ENCODE peak calls at places on chromosome 9, in four cellular contexts. J is ovary, U is right lobe of liver, G is dorsolateral prefrontal cortex. M is an unnamed sample.

GRCh38 chr9:76153372-76153771 is 240.9 kb downstream of the RFK start:
- DNase-seq in J (no peak), U (no peak), G (no peak), M (no peak)

GRCh38 chr9:122126340-122127333 is 32.9 kb downstream of the NDUFA8 start:
- DNase-seq in J (no peak), U (no peak), G (peak), M (no peak)

GRCh38 chr9:2018764-2019548 is 3.8 kb downstream of the SMARCA2 start:
- DNase-seq in J (no peak), U (no peak), G (no peak), M (no peak)

GRCh38 chr9:105385372-105385985 is 62.4 kb upstream of the FSD1L start:
- DNase-seq in J (peak), U (no peak), G (no peak), M (no peak)

GRCh38 chr9:20292002-20292401 is 330.3 kb downstream of the MLLT3 start:
- DNase-seq in J (no peak), U (no peak), G (no peak), M (no peak)

GRCh38 chr9:109254317-109254716 is 66.5 kb downstream of the EPB41L4B start:
- DNase-seq in J (no peak), U (no peak), G (no peak), M (no peak)

GRCh38 chr9:89519393-89519805 is 21.5 kb upstream of the SEMA4D start:
- DNase-seq in J (no peak), U (no peak), G (no peak), M (no peak)

GRCh38 chr9:93299418-93300174 is 115.7 kb downstream of the WNK2 start:
- DNase-seq in J (no peak), U (no peak), G (peak), M (no peak)

DNA sequence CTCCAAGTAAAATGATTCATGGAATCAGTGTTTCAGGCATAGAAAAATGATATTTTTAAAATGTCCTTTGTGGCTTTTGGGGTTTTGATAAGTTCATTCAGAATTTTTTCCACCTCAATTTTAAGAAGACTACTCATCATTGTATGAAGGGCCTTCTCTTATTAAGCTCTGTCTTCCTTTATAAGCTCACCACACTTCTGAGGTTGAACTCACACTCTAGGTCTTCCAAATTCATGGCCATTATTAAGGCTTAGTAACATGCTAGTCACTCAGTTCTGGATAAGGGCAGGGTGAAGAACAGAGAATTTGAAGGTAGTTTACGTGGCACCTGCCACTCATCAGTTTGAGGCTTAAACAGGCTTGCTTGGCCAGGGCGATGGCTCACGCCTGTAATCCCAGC is 4.2 kb downstream of the MELK start:
- DNase-seq in J (no peak), U (no peak), G (no peak), M (no peak)
- H3K4me3 ChIP-seq in J (no peak), U (no peak), G (no peak), M (no peak)

GRCh38 chr9:129383415-129384088 is 205.5 kb upstream of the IER5L start:
- DNase-seq in J (peak), U (peak), G (peak), M (peak)
- TF ChIP-seq CTCF in J (peak), U (no peak), G (no peak), M (peak)

GRCh38 chr9:129891519-129891918 is 56.3 kb downstream of the USP20 start:
- DNase-seq in J (no peak), U (no peak), G (no peak), M (no peak)
- H3K27ac ChIP-seq in J (no peak), U (peak), G (peak), M (peak)

DNA sequence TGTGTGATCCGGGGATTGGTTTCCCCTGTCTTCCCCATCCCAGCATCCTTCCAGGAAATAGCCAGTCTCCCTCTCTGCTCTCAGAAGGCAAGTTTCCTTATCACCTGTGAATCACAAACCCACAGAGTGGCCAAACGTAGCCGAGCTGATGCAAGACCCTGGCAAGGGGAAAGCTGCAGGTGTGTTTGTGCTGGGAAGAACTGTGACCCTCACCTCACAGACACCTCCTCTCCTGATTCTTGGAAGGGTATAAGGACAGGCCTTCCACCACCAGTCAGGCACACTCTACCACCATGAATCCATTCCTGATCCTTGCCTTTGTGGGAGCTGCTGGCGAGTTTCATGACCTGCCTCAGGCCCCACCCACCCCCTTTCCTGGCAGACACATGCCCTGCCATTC is at the start of gene PRSS3:
- DNase-seq in J (no peak), U (no peak), G (no peak), M (no peak)
- H3K4me3 ChIP-seq in J (no peak), U (no peak), G (no peak), M (no peak)

GRCh38 chr9:134783699-134784039 is 96.9 kb upstream of the FCN2 start:
- DNase-seq in J (peak), U (no peak), G (no peak), M (no peak)

GRCh38 chr9:134782921-134783698 is 97.5 kb upstream of the FCN2 start:
- DNase-seq in J (no peak), U (no peak), G (no peak), M (no peak)

GRCh38 chr9:134779640-134780039 is 101.0 kb upstream of the FCN2 start:
- DNase-seq in J (no peak), U (no peak), G (no peak), M (no peak)

GRCh38 chr9:134784612-134785305 is 95.9 kb upstream of the FCN2 start:
- DNase-seq in J (no peak), U (no peak), G (no peak), M (no peak)

GRCh38 chr9:134781895-134782294 is 98.7 kb upstream of the FCN2 start:
- DNase-seq in J (no peak), U (no peak), G (no peak), M (no peak)
- TF ChIP-seq CTCF in J (no peak), U (no peak), G (no peak), M (peak)

DNA sequence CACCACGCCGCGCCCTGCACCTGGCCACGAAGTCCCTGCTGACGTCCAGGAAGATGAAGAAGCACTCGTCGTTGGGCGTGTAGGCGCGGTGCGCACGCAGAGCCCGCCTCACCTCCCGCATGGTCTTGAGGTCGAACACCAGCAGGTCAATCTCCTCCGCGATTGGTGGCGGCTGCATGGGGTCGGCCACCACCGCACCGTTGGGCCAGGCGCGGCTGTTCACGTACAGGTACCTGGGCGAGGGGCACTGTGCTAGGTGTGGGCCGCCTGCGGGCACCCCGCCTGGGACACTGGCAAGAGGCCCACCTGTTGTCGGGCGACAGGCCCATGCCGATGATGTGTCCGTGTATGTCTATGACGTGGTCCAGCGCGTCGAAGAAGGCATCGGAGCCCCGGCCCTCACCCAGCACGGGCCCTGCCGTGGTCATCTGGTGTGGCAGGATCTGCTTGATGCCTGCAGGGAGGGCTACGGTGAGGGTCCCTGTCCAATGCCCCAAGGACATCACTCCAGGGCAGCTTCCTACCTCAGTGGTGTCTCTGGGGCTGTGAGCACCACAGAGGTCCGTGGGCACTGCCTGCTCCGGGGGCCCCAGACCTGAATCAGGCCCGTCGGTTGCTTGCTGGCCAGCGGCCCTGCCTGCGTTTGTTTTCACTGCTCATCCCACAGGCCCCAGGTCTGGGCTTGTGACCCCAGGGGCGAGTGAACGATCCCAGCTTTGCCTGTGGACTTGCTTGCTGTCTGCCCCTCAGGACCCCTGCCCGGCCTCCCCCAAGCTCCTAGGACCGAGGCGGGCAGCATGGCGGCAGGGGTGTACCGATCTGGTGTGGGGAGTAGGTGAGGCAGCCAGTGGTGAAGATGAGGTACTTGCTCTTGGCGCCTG is 3.1 kb downstream of the FBXW5 start:
- DNase-seq in J (peak), U (peak), G (no peak), M (no peak)
- H3K27ac ChIP-seq in J (no peak), U (no peak), G (peak), M (no peak)

GRCh38 chr9:128920381-128921058 is at the start of gene PHYHD1:
- DNase-seq in J (peak), U (peak), G (peak), M (peak)

GRCh38 chr9:128918921-128919320 is 1.9 kb upstream of the PHYHD1 start:
- DNase-seq in J (no peak), U (no peak), G (no peak), M (no peak)

GRCh38 chr9:128923493-128923883 is 2.7 kb downstream of the PHYHD1 start:
- DNase-seq in J (no peak), U (no peak), G (no peak), M (no peak)

GRCh38 chr9:128919409-128919808 is 1.4 kb upstream of the PHYHD1 start:
- DNase-seq in J (peak), U (peak), G (no peak), M (no peak)

GRCh38 chr9:128921881-128922763 is 1.3 kb downstream of the PHYHD1 start:
- DNase-seq in J (peak), U (peak), G (no peak), M (peak)
- H3K4me3 ChIP-seq in J (peak), U (peak), G (peak), M (peak)